ENCODE peak calls at places on chromosomes 12 and 14, in eight cellular contexts. T is vagina; C is GM23248; M is heart left ventricle; J is CD8-positive, alpha-beta T cell; I is hepatocyte; G is colonic mucosa; D is spleen. Y is an unnamed sample. For H3K4me1 and H3K36me3, the result is how much of the 10 kb centered on the place peaks cover.

GRCh38 chr12:107610030-107610859 is 75.4 kb upstream of the PWP1 start:
- DNase-seq in I (peak), G (no peak), M (no peak), D (no peak), C (peak), T (no peak), J (no peak), Y (peak)

GRCh38 chr14:76584271-76584702 is 177.0 kb upstream of the VASH1 start:
- DNase-seq in D (no peak), M (peak), T (no peak), I (no peak), G (no peak), J (no peak), C (no peak), Y (no peak)

GRCh38 chr12:78880078-78880477 is 15.5 kb downstream of the SYT1 start:
- DNase-seq in J (no peak), T (no peak), M (no peak), G (no peak), C (peak), D (no peak), I (no peak), Y (no peak)

GRCh38 chr14:103058209-103059055 is 1.1 kb upstream of the CDC42BPB start:
- DNase-seq in T (no peak), G (no peak), J (no peak), D (peak), M (no peak), I (peak), C (peak), Y (no peak)

GRCh38 chr12:86186449-86186848 is 69.7 kb downstream of the MGAT4C start:
- DNase-seq in J (no peak), I (no peak), C (no peak), D (no peak), G (no peak), T (no peak), M (no peak), Y (no peak)

GRCh38 chr12:78442454-78442801 is 422.1 kb upstream of the SYT1 start:
- DNase-seq in C (peak), D (no peak), I (no peak), T (no peak), J (no peak), G (no peak), M (no peak), Y (no peak)

GRCh38 chr12:132535046-132535445 is 45.1 kb downstream of the FBRSL1 start:
- DNase-seq in T (no peak), D (no peak), I (no peak), M (no peak), G (no peak), C (no peak), J (no peak), Y (no peak)

GRCh38 chr14:102630405-102630804 is 38.0 kb downstream of the RCOR1 start:
- DNase-seq in C (no peak), J (no peak), I (peak), M (no peak), G (no peak), D (no peak), T (no peak), Y (no peak)

GRCh38 chr12:56941299-56942017 is 7.2 kb upstream of the SDR9C7 start:
- DNase-seq in G (no peak), C (peak), T (peak), D (no peak), M (no peak), J (no peak), I (peak), Y (no peak)

GRCh38 chr12:23002381-23002780 is 377.4 kb downstream of the ETNK1 start:
- DNase-seq in G (no peak), C (no peak), J (no peak), T (no peak), I (no peak), M (no peak), D (no peak), Y (no peak)

GRCh38 chr14:76810953-76811400 is 1.7 kb downstream of the ANGEL1 start:
- DNase-seq in M (no peak), C (peak), J (no peak), T (no peak), G (peak), D (no peak), I (peak), Y (no peak)

GRCh38 chr14:37623552-37623951 is 28.1 kb downstream of the TTC6 start:
- DNase-seq in D (no peak), M (no peak), G (no peak), C (peak), T (no peak), I (peak), J (no peak), Y (no peak)

GRCh38 chr12:100498141-100498540 is 24.5 kb downstream of the NR1H4 start:
- DNase-seq in T (no peak), D (no peak), J (no peak), M (no peak), C (no peak), G (no peak), I (no peak), Y (no peak)

GRCh38 chr12:87953257-87953860 is 75.8 kb downstream of the C12orf50 start:
- DNase-seq in J (no peak), D (no peak), T (no peak), C (peak), G (no peak), I (peak), M (no peak), Y (no peak)

GRCh38 chr14:67916430-67916829 is 96.9 kb downstream of the RAD51B start:
- DNase-seq in C (no peak), D (no peak), I (no peak), M (no peak), T (no peak), G (no peak), J (no peak), Y (no peak)

GRCh38 chr12:53451661-53452158 is at the start of gene PCBP2:
- DNase-seq in I (peak), C (peak), D (peak), T (peak), J (peak), G (peak), M (peak), Y (peak)

GRCh38 chr12:122486805-122487426 is 13.8 kb downstream of the ZCCHC8 start:
- DNase-seq in I (no peak), D (no peak), J (no peak), M (no peak), T (no peak), C (no peak), G (no peak), Y (no peak)

GRCh38 chr12:122495258-122495657 is 5.5 kb downstream of the ZCCHC8 start:
- DNase-seq in I (no peak), M (no peak), C (no peak), D (no peak), T (no peak), G (no peak), J (no peak), Y (no peak)

GRCh38 chr12:122489038-122489437 is 11.7 kb downstream of the ZCCHC8 start:
- DNase-seq in T (no peak), J (no peak), C (no peak), G (no peak), M (no peak), I (no peak), D (no peak), Y (no peak)

GRCh38 chr12:122491991-122492390 is 8.7 kb downstream of the ZCCHC8 start:
- DNase-seq in C (no peak), D (no peak), J (no peak), I (no peak), M (no peak), G (no peak), T (no peak), Y (no peak)
- H3K27ac ChIP-seq in C (no peak), D (no peak), J (no peak), I (no peak), M (no peak), G (no peak), T (no peak), Y (no peak)

DNA sequence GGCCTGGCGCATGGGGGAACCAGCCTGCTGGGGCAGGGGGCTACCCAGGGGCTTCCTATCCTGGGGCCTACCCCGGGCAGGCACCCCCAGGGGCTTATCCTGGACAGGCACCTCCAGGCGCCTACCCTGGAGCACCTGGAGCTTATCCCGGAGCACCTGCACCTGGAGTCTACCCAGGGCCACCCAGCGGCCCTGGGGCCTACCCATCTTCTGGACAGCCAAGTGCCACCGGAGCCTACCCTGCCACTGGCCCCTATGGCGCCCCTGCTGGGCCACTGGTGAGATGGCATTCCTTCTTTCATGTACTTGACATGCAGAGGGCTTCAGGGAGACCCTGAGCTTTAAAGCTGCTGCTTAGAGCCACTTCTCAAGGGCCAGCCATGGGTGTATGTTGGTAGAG is 9.0 kb downstream of the LGALS3 start:
- DNase-seq in T (no peak), J (no peak), D (no peak), C (peak), G (no peak), M (no peak), I (no peak), Y (no peak)
- H3K4me1 ChIP-seq in T (half or more), J (under half), D (under half), C (under half), G (under half), M (half or more), I (under half), Y (under half)

GRCh38 chr14:59325906-59326305 is 137.4 kb downstream of the DAAM1 start:
- DNase-seq in C (peak), G (no peak), J (no peak), M (no peak), T (no peak), I (no peak), D (no peak), Y (no peak)
- H3K36me3 ChIP-seq in C (under half), G (under half), J (under half), M (under half), T (under half), I (under half), D (half or more), Y (under half)

GRCh38 chr14:50756300-50756699 is 74.7 kb downstream of the NIN start:
- DNase-seq in M (no peak), C (no peak), T (no peak), D (no peak), I (no peak), J (no peak), G (no peak), Y (no peak)
- H3K27ac ChIP-seq in M (no peak), C (no peak), T (no peak), D (peak), I (no peak), J (no peak), G (no peak), Y (no peak)

DNA sequence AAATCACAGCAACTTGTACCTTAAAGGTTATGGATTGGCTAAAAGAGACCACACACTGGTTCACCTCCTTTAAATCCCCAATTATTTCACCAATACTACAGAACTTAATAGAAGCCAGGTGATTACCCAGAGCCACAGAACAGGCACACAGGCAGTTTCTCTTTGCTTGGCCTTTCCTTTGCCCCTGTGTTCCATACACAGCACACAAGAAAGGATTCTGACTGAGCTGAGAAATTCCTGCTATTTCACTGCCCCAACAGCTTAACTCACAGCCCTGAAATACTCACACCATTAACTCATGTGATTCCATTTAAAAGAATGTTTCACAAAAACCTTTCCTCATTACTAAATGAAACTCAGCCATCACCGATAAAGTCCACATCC is 133.6 kb downstream of the MED13L start:
- DNase-seq in J (no peak), G (no peak), M (no peak), D (no peak), C (peak), T (no peak), I (no peak), Y (no peak)
- H3K4me1 ChIP-seq in J (under half), G (under half), M (half or more), D (half or more), C (half or more), T (half or more), I (under half), Y (under half)

DNA sequence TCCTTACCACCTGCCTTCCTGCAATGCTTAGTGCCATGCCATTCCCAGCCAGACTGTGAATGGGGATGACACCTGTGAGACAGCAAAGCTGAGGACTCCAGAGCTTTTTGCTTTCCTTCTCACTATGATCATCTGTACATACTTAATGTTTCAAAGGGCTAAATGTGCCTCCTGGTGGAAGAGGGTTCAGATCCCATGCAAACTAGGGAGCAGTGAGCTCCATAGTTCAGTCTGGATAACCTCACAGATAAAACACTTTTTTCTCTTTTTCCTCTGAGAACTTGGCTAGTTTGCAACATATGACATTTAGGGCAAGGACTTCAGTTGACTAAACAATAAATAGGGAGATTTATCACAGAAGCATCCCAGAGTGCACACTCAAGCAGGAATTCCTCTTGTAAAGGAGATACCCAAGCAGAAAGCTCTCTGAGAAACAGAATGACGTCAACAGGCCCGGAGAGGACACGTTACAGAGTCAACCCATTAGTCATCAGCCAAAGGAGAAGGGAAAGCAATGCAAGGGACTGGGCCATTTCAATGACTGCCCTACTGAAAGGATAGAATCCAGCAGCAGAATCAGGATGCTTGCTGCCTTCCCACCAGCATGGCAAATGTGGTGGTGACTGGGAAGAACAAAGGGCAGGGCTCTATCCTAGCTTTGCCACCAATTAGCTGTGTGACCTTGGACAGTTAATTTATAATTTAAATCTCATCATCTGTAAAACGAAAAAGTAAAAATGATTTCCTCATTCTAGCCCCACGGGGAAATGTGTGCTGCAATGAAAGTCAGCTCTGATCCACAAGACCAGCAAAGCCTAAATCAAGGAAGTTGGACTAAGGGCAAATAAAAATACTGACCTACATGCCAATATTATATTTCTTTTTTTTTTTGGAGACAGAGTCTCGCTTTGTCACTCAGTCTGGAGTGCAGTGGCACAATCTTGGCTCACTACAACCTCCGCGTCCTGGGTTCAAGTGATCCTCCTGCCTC is 80.9 kb upstream of the ACTN1 start:
- DNase-seq in J (no peak), D (no peak), T (no peak), M (peak), C (peak), I (peak), G (no peak), Y (no peak)
- H3K36me3 ChIP-seq in J (under half), D (half or more), T (under half), M (under half), C (under half), I (under half), G (under half), Y (under half)

DNA sequence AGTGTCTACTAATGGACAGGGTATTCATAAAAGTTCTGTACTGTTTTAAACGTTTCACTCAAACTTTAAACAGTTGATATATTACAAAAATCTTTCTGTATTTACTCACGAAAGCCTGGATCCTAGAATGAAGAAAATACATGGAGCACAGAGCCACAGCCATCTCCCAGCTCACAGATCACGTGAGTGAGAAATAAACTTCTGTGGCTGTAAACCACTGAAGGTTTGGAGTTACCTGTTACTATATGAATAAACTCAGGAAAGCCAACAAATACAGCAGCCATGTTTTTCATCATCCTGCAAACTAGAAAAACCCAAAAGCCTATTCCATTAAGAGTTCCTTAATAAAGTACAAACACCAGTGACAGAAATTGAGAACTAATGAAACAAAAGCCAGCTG is 867 bp upstream of the TDG start:
- DNase-seq in C (peak), M (no peak), D (no peak), J (no peak), I (peak), T (no peak), G (no peak), Y (no peak)
- H3K27ac ChIP-seq in C (peak), M (peak), D (peak), J (peak), I (peak), T (peak), G (peak), Y (no peak)

DNA sequence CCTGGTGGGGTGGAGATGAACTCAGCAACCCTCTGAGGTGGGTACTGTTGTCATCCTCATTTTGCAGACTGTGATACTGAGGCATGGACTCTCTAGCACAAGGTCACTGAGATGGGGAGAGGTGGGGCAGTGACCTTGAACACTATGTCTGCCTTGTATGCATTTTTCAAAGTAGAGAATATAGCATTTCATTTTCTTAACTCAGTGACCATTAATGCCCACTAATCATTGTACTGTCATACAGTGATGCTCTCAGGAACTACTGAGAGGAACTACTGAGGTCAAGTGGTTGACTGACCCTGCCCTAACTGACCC is 2.1 kb downstream of the L3HYPDH start:
- DNase-seq in G (no peak), C (no peak), M (no peak), J (no peak), I (no peak), T (no peak), D (no peak), Y (no peak)
- H3K4me1 ChIP-seq in G (under half), C (under half), M (half or more), J (under half), I (under half), T (half or more), D (half or more), Y (under half)